ENCODE peak calls at places on chromosomes 1 and 21, in five cellular contexts. B, W, R, U and X are unnamed samples.

GRCh38 chr1:30303387-30303786 is 420.0 kb downstream of the MATN1 start:
- DNase-seq in B (peak; percentile 2), W (no peak), R (no peak), U (no peak), X (peak; percentile 27)

GRCh38 chr1:203097001-203097400 is 11.2 kb upstream of the MYOG start:
- DNase-seq in B (no peak), W (no peak), R (peak; percentile 38), U (no peak), X (no peak)

GRCh38 chr21:21226472-21226871 is 228.3 kb downstream of the NCAM2 start:
- DNase-seq in B (no peak), W (no peak), R (no peak), U (no peak), X (no peak)

GRCh38 chr21:30408782-30409494 is 13.1 kb downstream of the KRTAP13-1 start:
- DNase-seq in B (peak; percentile 48), W (peak; percentile 12), R (no peak), U (no peak), X (no peak)

GRCh38 chr1:226373376-226373775 is 34.5 kb downstream of the PARP1 start:
- DNase-seq in B (no peak), W (no peak), R (no peak), U (no peak), X (no peak)

GRCh38 chr1:227854189-227854588 is 38.7 kb downstream of the PRSS38 start:
- DNase-seq in B (no peak), W (no peak), R (no peak), U (no peak), X (no peak)

GRCh38 chr1:227318852-227319607 is 738 bp upstream of the CDC42BPA start:
- DNase-seq in B (no peak), W (peak; percentile 61), R (peak; percentile 86), U (peak; percentile 75), X (no peak)

GRCh38 chr1:150863765-150864164 is 12.6 kb downstream of the ARNT start:
- DNase-seq in B (no peak), W (no peak), R (no peak), U (no peak), X (no peak)

GRCh38 chr1:196355206-196355786 is 252.9 kb downstream of the KCNT2 start:
- DNase-seq in B (no peak), W (peak; percentile 16), R (no peak), U (no peak), X (no peak)

GRCh38 chr1:66725885-66726665 is 26.2 kb upstream of the DYNLT5 start:
- DNase-seq in B (peak; percentile 29), W (peak; percentile 66), R (peak; percentile 84), U (peak; percentile 34), X (no peak)

GRCh38 chr1:60911980-60912692 is 170.2 kb upstream of the NFIA start:
- DNase-seq in B (no peak), W (no peak), R (no peak), U (no peak), X (no peak)

GRCh38 chr1:58592521-58593134 is 15.6 kb upstream of the TACSTD2 start:
- DNase-seq in B (peak; percentile 12), W (peak; percentile 76), R (no peak), U (no peak), X (no peak)

GRCh38 chr1:19463204-19463803 is 22.0 kb downstream of the CAPZB start:
- DNase-seq in B (no peak), W (no peak), R (no peak), U (no peak), X (no peak)

GRCh38 chr1:150022357-150022756 is 11.8 kb upstream of the OTUD7B start:
- DNase-seq in B (no peak), W (no peak), R (no peak), U (no peak), X (no peak)

GRCh38 chr1:49298304-49298703 is 521.6 kb upstream of the BEND5 start:
- DNase-seq in B (no peak), W (peak; percentile 9), R (no peak), U (peak; percentile 46), X (no peak)

GRCh38 chr1:30735124-30735523 is 11.7 kb upstream of the MATN1 start:
- DNase-seq in B (no peak), W (no peak), R (no peak), U (no peak), X (no peak)

GRCh38 chr1:6490181-6491075 is 1.0 kb downstream of the PLEKHG5 start:
- DNase-seq in B (peak; percentile 74), W (peak; percentile 62), R (peak; percentile 90), U (peak; percentile 52), X (no peak)

GRCh38 chr1:30901798-30902652 is 6.5 kb downstream of the SDC3 start:
- DNase-seq in B (no peak), W (no peak), R (no peak), U (no peak), X (no peak)

GRCh38 chr1:161727343-161727924 is 6.1 kb downstream of the FCRLB start:
- DNase-seq in B (no peak), W (no peak), R (no peak), U (no peak), X (no peak)

GRCh38 chr1:221739018-221739676 is 2.7 kb downstream of the DUSP10 start:
- DNase-seq in B (no peak), W (peak; percentile 18), R (no peak), U (no peak), X (no peak)

GRCh38 chr1:172766462-172766861 is 107.6 kb downstream of the FASLG start:
- DNase-seq in B (no peak), W (no peak), R (no peak), U (no peak), X (no peak)

GRCh38 chr21:20661745-20662470 is 336.3 kb upstream of the NCAM2 start:
- DNase-seq in B (no peak), W (no peak), R (no peak), U (no peak), X (no peak)

GRCh38 chr21:22575165-22575584 is 1577.0 kb downstream of the NCAM2 start:
- DNase-seq in B (no peak), W (no peak), R (no peak), U (no peak), X (no peak)

GRCh38 chr1:64471724-64472276 is 1.9 kb downstream of the CACHD1 start:
- DNase-seq in B (no peak), W (no peak), R (no peak), U (no peak), X (no peak)

GRCh38 chr1:236950365-236950764 is 53.9 kb downstream of the MT1HL1 start:
- DNase-seq in B (no peak), W (no peak), R (no peak), U (no peak), X (no peak)

GRCh38 chr1:2451744-2452582 is 24.1 kb upstream of the PLCH2 start:
- DNase-seq in B (no peak), W (peak; percentile 12), R (no peak), U (no peak), X (no peak)

DNA sequence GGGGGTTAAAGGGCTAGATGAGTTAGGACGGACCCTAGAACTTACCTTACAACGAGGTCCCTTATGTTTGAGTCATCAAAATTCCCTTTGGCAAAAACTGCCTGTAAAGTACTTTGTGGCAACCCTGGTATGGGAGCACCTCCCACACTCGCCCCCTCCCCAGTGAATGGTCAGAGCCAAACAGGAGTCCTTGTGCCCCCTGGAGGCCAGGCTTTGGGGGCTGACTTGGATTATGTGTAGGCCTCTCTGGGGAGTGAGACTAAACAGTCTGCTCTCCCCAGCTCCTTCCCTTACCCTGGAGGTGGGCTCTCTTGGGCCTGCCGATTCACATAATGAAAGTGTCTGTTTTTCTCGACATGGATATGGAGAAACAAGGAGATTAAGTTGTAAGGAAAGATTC is 81.2 kb downstream of the ADCY10 start:
- DNase-seq in B (no peak), W (no peak), R (no peak), U (no peak), X (no peak)
- TF ChIP-seq CTCF in B (no peak), W (no peak), R (no peak), U (no peak), X (no peak)

GRCh38 chr21:39022901-39023693 is 160.2 kb downstream of the PSMG1 start:
- DNase-seq in B (no peak), W (no peak), R (no peak), U (no peak), X (no peak)
- TF ChIP-seq CTCF in B (peak; percentile 44), W (no peak), R (peak; percentile 43), U (no peak), X (peak; percentile 46)

DNA sequence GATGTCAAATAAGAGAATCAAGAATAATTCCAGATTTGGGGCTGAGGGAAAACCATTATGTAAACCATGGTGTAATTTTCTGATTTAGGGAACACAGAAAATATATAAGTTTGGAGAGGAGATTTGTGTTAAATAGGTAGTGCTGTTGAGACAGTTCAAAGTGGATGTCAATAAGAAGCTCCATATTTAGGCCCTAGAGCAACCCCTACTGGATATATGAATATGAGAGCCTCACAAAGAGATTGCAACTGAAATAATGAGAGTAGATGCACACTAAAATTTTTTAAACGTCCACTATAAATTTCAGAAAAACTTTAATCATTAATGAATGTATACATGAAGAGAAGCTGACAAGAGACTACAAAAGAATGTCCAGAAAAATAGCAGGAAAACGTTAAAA is 1447.8 kb upstream of the PRMT6 start:
- DNase-seq in B (no peak), W (no peak), R (no peak), U (no peak), X (no peak)
- TF ChIP-seq CTCF in B (no peak), W (no peak), R (peak; percentile 45), U (no peak), X (peak; percentile 42)

GRCh38 chr1:98556521-98557158 is 104.9 kb upstream of the SNX7 start:
- DNase-seq in B (no peak), W (no peak), R (no peak), U (no peak), X (no peak)
- TF ChIP-seq CTCF in B (peak; percentile 54), W (no peak), R (peak; percentile 46), U (peak; percentile 32), X (peak; percentile 70)

GRCh38 chr1:76901158-76901767 is 34.0 kb downstream of the ST6GALNAC5 start:
- DNase-seq in B (peak; percentile 14), W (peak; percentile 60), R (no peak), U (no peak), X (no peak)
- TF ChIP-seq CTCF in B (peak; percentile 68), W (peak; percentile 56), R (peak; percentile 68), U (peak; percentile 60), X (peak; percentile 80)